ENCODE peak calls at places on chromosome 9, in ten cellular contexts. X, J, Y, P, V, S, B, T, U and D are unnamed samples.

GRCh38 chr9:13811876-13812275 is 502.1 kb downstream of the NFIB start:
- DNase-seq in Y (no peak), U (no peak), P (no peak), X (no peak), S (no peak), J (no peak), V (no peak), B (no peak), T (no peak), D (no peak)

GRCh38 chr9:81374881-81375280 is 314.5 kb downstream of the TLE1 start:
- DNase-seq in J (no peak), Y (no peak), U (no peak), X (no peak), B (peak), S (no peak), T (no peak), P (no peak), V (peak), D (no peak)

GRCh38 chr9:91896513-91897121 is 53.4 kb downstream of the ROR2 start:
- DNase-seq in S (peak), T (no peak), X (no peak), B (peak), P (no peak), Y (no peak), U (no peak), V (peak), J (no peak), D (no peak)

GRCh38 chr9:74035786-74036185 is 461.3 kb upstream of the RORB start:
- DNase-seq in U (no peak), P (no peak), Y (no peak), B (peak), S (no peak), V (no peak), X (no peak), J (no peak), T (no peak), D (no peak)

GRCh38 chr9:114525505-114525904 is 20.2 kb upstream of the WHRN start:
- DNase-seq in S (peak), V (peak), P (no peak), Y (no peak), B (peak), X (no peak), U (peak), J (no peak), T (no peak), D (no peak)

GRCh38 chr9:116087246-116087645 is 66.3 kb upstream of the PAPPA start:
- DNase-seq in U (no peak), V (peak), Y (peak), T (no peak), B (peak), P (peak), J (no peak), X (no peak), S (peak), D (no peak)

GRCh38 chr9:110321055-110321454 is 16.6 kb downstream of the TXNDC8 start:
- DNase-seq in S (peak), X (no peak), P (no peak), V (no peak), U (no peak), J (no peak), B (peak), T (no peak), Y (no peak), D (peak)

GRCh38 chr9:73118898-73119554 is 32.6 kb upstream of the ANXA1 start:
- DNase-seq in U (peak), S (peak), Y (no peak), J (no peak), V (peak), X (peak), P (no peak), T (no peak), B (peak), D (no peak)

GRCh38 chr9:129887210-129888084 is 52.2 kb downstream of the USP20 start:
- DNase-seq in T (no peak), U (no peak), B (peak), Y (no peak), P (no peak), V (peak), X (peak), S (peak), J (no peak), D (no peak)
- TF ChIP-seq CTCF in T (no peak), U (no peak), B (peak), Y (no peak), P (no peak), V (peak), X (no peak), S (peak), J (peak), D (no peak)

GRCh38 chr9:86279839-86280238 is 2.5 kb downstream of the ISCA1 start:
- DNase-seq in B (no peak), X (no peak), P (no peak), Y (no peak), T (no peak), V (no peak), J (no peak), S (no peak), U (no peak), D (no peak)

GRCh38 chr9:86274821-86275643 is 7.3 kb downstream of the ISCA1 start:
- DNase-seq in S (no peak), P (no peak), J (no peak), V (no peak), B (no peak), U (no peak), X (no peak), T (no peak), Y (no peak), D (no peak)

GRCh38 chr9:86272221-86272620 is 10.1 kb downstream of the ISCA1 start:
- DNase-seq in T (no peak), P (no peak), V (no peak), U (no peak), S (no peak), B (no peak), J (no peak), X (no peak), Y (no peak), D (no peak)

GRCh38 chr9:86277072-86277471 is 5.3 kb downstream of the ISCA1 start:
- DNase-seq in X (no peak), P (no peak), T (no peak), S (no peak), U (no peak), J (no peak), Y (no peak), B (no peak), V (no peak), D (no peak)

GRCh38 chr9:86275962-86276361 is 6.4 kb downstream of the ISCA1 start:
- DNase-seq in T (no peak), P (no peak), X (no peak), J (no peak), B (no peak), V (peak), S (no peak), Y (no peak), U (no peak), D (no peak)
- TF ChIP-seq CTCF in T (no peak), P (no peak), X (peak), J (peak), B (peak), V (peak), S (peak), Y (peak), U (no peak), D (no peak)

GRCh38 chr9:95810133-95810532 is 65.4 kb upstream of the ERCC6L2 start:
- DNase-seq in U (no peak), P (no peak), Y (no peak), B (no peak), J (no peak), V (no peak), T (no peak), X (no peak), S (no peak), D (no peak)
- TF ChIP-seq CTCF in U (no peak), P (no peak), Y (no peak), B (no peak), J (no peak), V (no peak), T (no peak), X (no peak), S (no peak), D (no peak)

GRCh38 chr9:133728856-133729645 is 9.1 kb downstream of the SARDH start:
- DNase-seq in P (no peak), J (peak), U (no peak), B (no peak), X (no peak), Y (no peak), V (no peak), T (no peak), S (no peak), D (no peak)

GRCh38 chr9:133725886-133726285 is 12.3 kb downstream of the SARDH start:
- DNase-seq in T (no peak), P (no peak), B (no peak), S (no peak), Y (no peak), V (no peak), J (peak), X (no peak), U (no peak), D (no peak)

GRCh38 chr9:133727876-133728441 is 10.2 kb downstream of the SARDH start:
- DNase-seq in X (no peak), J (peak), T (no peak), V (no peak), B (no peak), Y (peak), S (no peak), P (no peak), U (no peak), D (no peak)

GRCh38 chr9:133726401-133727276 is 11.5 kb downstream of the SARDH start:
- DNase-seq in V (peak), U (peak), S (peak), X (peak), Y (peak), P (peak), B (peak), T (peak), J (peak), D (peak)

DNA sequence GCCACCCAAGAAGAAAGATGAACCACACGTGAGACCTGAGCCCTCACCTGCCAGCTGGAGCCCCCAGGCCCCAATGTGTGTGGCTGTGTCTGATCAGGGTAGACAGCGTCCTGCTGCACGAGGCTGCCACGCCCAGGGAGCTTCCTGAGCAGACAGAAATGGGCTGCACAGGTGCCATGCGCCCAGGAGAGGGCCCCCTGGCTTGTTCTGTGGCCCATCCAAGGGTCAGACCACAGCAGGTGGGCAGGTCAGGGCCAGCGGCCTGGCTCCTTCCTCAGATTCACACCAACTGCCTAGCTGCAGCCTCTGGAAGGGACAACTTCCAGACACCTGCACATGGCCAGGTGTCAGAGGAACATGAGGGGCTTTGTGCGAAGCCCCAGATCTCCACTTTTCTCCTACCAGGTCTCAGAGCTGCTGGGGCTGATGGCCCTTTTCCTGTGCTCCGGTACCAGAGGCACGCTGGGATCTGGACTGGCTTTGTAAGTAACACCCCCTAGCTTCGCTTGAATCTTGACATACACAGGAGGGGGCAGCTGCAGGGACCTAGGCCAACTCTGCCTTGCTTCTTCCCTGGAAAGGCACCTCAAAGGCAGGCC is 10.8 kb downstream of the SARDH start:
- DNase-seq in U (no peak), Y (peak), B (no peak), V (no peak), S (no peak), J (peak), P (no peak), X (peak), T (no peak), D (no peak)
- TF ChIP-seq CTCF in U (no peak), Y (no peak), B (no peak), V (no peak), S (no peak), J (no peak), P (no peak), X (peak), T (no peak), D (no peak)

GRCh38 chr9:135166566-135166965 is 79.1 kb downstream of the OLFM1 start:
- DNase-seq in B (no peak), J (no peak), Y (no peak), S (no peak), T (no peak), V (no peak), X (no peak), U (no peak), P (no peak), D (no peak)
- TF ChIP-seq CTCF in B (no peak), J (no peak), Y (no peak), S (no peak), T (no peak), V (no peak), X (no peak), U (no peak), P (no peak), D (no peak)

GRCh38 chr9:21395778-21396717 is 10.8 kb upstream of the IFNA2 start:
- DNase-seq in P (no peak), U (no peak), Y (peak), V (peak), J (no peak), S (peak), X (peak), B (no peak), T (peak), D (peak)

DNA sequence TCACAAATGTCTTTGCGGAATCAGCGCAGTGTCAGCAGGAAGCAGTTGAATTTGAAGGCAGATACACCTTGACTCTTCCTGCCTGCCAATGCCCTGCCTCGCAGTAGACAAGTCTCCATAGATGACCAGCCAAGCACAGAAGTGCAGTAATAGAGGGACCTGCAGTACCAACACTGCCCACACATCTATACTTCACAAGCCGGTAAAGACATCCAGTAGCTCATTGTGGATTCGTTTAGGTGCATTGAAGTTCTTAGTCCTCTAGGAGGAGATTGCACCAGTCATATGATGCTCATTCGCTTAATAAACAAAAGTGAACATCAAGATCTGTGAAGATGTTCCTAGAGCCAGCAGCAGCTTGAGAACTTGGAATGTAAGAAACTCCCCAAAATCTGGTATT is 7.1 kb upstream of the IFNA2 start:
- DNase-seq in B (no peak), X (no peak), Y (no peak), V (peak), P (no peak), J (no peak), U (no peak), T (peak), S (no peak), D (peak)
- TF ChIP-seq CTCF in B (peak), X (peak), Y (no peak), V (peak), P (peak), J (peak), U (no peak), T (peak), S (peak), D (peak)

GRCh38 chr9:131673068-131673467 is 66.8 kb downstream of the RAPGEF1 start:
- DNase-seq in T (no peak), Y (no peak), X (no peak), U (no peak), J (no peak), V (no peak), B (no peak), P (no peak), S (no peak), D (no peak)

GRCh38 chr9:131669234-131670172 is 70.4 kb downstream of the RAPGEF1 start:
- DNase-seq in X (no peak), B (no peak), V (no peak), U (no peak), P (no peak), T (no peak), S (no peak), J (no peak), Y (no peak), D (no peak)

GRCh38 chr9:131672451-131672850 is 67.4 kb downstream of the RAPGEF1 start:
- DNase-seq in B (no peak), U (no peak), S (no peak), J (no peak), P (no peak), Y (no peak), V (no peak), X (no peak), T (no peak), D (no peak)

GRCh38 chr9:131670247-131670681 is 69.6 kb downstream of the RAPGEF1 start:
- DNase-seq in B (no peak), U (no peak), P (no peak), X (no peak), V (no peak), T (no peak), J (no peak), Y (peak), S (no peak), D (no peak)

DNA sequence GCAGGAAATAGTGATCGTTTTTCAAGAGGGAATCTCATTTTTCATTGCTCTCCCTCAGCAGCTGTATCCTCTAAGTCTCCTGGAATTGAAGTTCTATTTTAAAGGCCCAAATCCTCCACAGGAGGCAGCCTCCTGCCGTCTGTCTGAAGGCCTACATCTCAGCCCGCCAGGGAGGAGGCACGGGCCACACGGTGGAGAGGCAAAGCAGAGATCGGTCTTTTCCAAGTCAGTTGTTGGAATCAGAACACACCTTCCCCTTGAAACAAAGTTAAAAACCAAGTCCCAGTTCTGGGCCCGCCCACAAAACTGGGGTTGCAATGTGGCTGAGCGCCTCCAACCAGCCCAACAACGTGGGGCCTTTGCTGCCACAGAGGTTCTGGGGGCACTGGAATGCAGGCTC is 68.7 kb downstream of the RAPGEF1 start:
- DNase-seq in B (no peak), X (no peak), V (no peak), T (no peak), J (no peak), Y (no peak), S (no peak), P (no peak), U (no peak), D (no peak)
- TF ChIP-seq CTCF in B (no peak), X (no peak), V (no peak), T (no peak), J (peak), Y (no peak), S (no peak), P (no peak), U (no peak), D (no peak)